ENCODE peak calls at places on chromosomes 7 and 10, in nine cellular contexts. One of them, this sample, is unnamed.
A peak's percentile ranks its signal among the peaks of the same experiment; 100 is the strongest.

GRCh38 chr7:78139335-78139734 is 340.8 kb downstream of the PHTF2 start:
- DNase-seq in right atrium auricular region: no peak
- DNase-seq in transverse colon: no peak
- DNase-seq in AG09309: peak; percentile 55
- DNase-seq in AG10803: peak; percentile 75
- DNase-seq in GM12865: no peak
- DNase-seq in GM06990: no peak
- DNase-seq in left ventricle myocardium inferior: no peak
- DNase-seq in fibroblast of pulmonary artery: no peak
- DNase-seq in this sample: peak; percentile 94

GRCh38 chr10:132996603-132997343 is 54.4 kb upstream of the CFAP46 start:
- DNase-seq in AG10803: no peak
- DNase-seq in right atrium auricular region: no peak
- DNase-seq in left ventricle myocardium inferior: no peak
- DNase-seq in GM06990: no peak
- DNase-seq in GM12865: no peak
- DNase-seq in AG09309: no peak
- DNase-seq in fibroblast of pulmonary artery: no peak
- DNase-seq in transverse colon: no peak
- DNase-seq in this sample: no peak

GRCh38 chr7:67489881-67490280 is 493.2 kb downstream of the TYW1 start:
- DNase-seq in AG09309: no peak
- DNase-seq in GM06990: no peak
- DNase-seq in right atrium auricular region: no peak
- DNase-seq in fibroblast of pulmonary artery: no peak
- DNase-seq in AG10803: no peak
- DNase-seq in left ventricle myocardium inferior: no peak
- DNase-seq in GM12865: no peak
- DNase-seq in transverse colon: no peak
- DNase-seq in this sample: no peak

GRCh38 chr7:50146692-50147091 is 53.6 kb upstream of the ZPBP start:
- DNase-seq in AG10803: no peak
- DNase-seq in fibroblast of pulmonary artery: no peak
- DNase-seq in right atrium auricular region: no peak
- DNase-seq in GM12865: peak; percentile 22
- DNase-seq in AG09309: no peak
- DNase-seq in transverse colon: no peak
- DNase-seq in left ventricle myocardium inferior: no peak
- DNase-seq in GM06990: no peak
- DNase-seq in this sample: no peak

GRCh38 chr10:129961274-129961839 is 2.7 kb downstream of the EBF3 start:
- DNase-seq in transverse colon: no peak
- DNase-seq in GM12865: no peak
- DNase-seq in AG09309: no peak
- DNase-seq in fibroblast of pulmonary artery: peak; percentile 50
- DNase-seq in GM06990: no peak
- DNase-seq in left ventricle myocardium inferior: no peak
- DNase-seq in right atrium auricular region: no peak
- DNase-seq in AG10803: no peak
- DNase-seq in this sample: peak; percentile 38

GRCh38 chr10:43226851-43227845 is 39.7 kb downstream of the RASGEF1A start:
- DNase-seq in transverse colon: peak; percentile 4
- DNase-seq in right atrium auricular region: no peak
- DNase-seq in GM06990: no peak
- DNase-seq in GM12865: no peak
- DNase-seq in fibroblast of pulmonary artery: no peak
- DNase-seq in AG09309: no peak
- DNase-seq in left ventricle myocardium inferior: peak; percentile 2
- DNase-seq in AG10803: no peak
- DNase-seq in this sample: no peak

GRCh38 chr7:41987-42386 is 150.4 kb upstream of the FAM20C start:
- DNase-seq in AG09309: no peak
- DNase-seq in GM12865: no peak
- DNase-seq in fibroblast of pulmonary artery: no peak
- DNase-seq in AG10803: peak; percentile 25
- DNase-seq in right atrium auricular region: peak; percentile 47
- DNase-seq in transverse colon: no peak
- DNase-seq in left ventricle myocardium inferior: no peak
- DNase-seq in GM06990: no peak
- DNase-seq in this sample: peak; percentile 24

GRCh38 chr7:116561697-116562483 is 37.1 kb downstream of the CAV1 start:
- DNase-seq in left ventricle myocardium inferior: no peak
- DNase-seq in fibroblast of pulmonary artery: no peak
- DNase-seq in GM06990: no peak
- DNase-seq in AG10803: no peak
- DNase-seq in transverse colon: no peak
- DNase-seq in right atrium auricular region: no peak
- DNase-seq in AG09309: no peak
- DNase-seq in GM12865: no peak
- DNase-seq in this sample: peak; percentile 83

GRCh38 chr7:142451346-142451745 is 193.5 kb upstream of the PRSS58 start:
- DNase-seq in AG10803: no peak
- DNase-seq in GM06990: no peak
- DNase-seq in left ventricle myocardium inferior: no peak
- DNase-seq in GM12865: no peak
- DNase-seq in AG09309: no peak
- DNase-seq in fibroblast of pulmonary artery: no peak
- DNase-seq in right atrium auricular region: no peak
- DNase-seq in transverse colon: no peak
- DNase-seq in this sample: no peak

GRCh38 chr7:40782836-40783235 is 648.0 kb downstream of the SUGCT start:
- DNase-seq in AG09309: peak; percentile 10
- DNase-seq in AG10803: peak; percentile 22
- DNase-seq in fibroblast of pulmonary artery: no peak
- DNase-seq in left ventricle myocardium inferior: no peak
- DNase-seq in GM06990: no peak
- DNase-seq in transverse colon: no peak
- DNase-seq in GM12865: no peak
- DNase-seq in right atrium auricular region: no peak
- DNase-seq in this sample: no peak

GRCh38 chr10:124693396-124693795 is 50.8 kb downstream of the FAM53B start:
- DNase-seq in GM06990: no peak
- DNase-seq in right atrium auricular region: no peak
- DNase-seq in fibroblast of pulmonary artery: no peak
- DNase-seq in left ventricle myocardium inferior: no peak
- DNase-seq in AG10803: no peak
- DNase-seq in transverse colon: no peak
- DNase-seq in GM12865: no peak
- DNase-seq in AG09309: no peak
- DNase-seq in this sample: no peak

GRCh38 chr10:344582-345200 is 209.4 kb downstream of the ZMYND11 start:
- DNase-seq in fibroblast of pulmonary artery: no peak
- DNase-seq in right atrium auricular region: no peak
- DNase-seq in AG10803: no peak
- DNase-seq in AG09309: no peak
- DNase-seq in left ventricle myocardium inferior: no peak
- DNase-seq in GM06990: no peak
- DNase-seq in transverse colon: no peak
- DNase-seq in GM12865: no peak
- DNase-seq in this sample: no peak

GRCh38 chr7:22481726-22482125 is 18.3 kb downstream of the STEAP1B start:
- DNase-seq in left ventricle myocardium inferior: no peak
- DNase-seq in right atrium auricular region: no peak
- DNase-seq in transverse colon: no peak
- DNase-seq in GM12865: peak; percentile 56
- DNase-seq in AG10803: peak; percentile 84
- DNase-seq in AG09309: no peak
- DNase-seq in GM06990: no peak
- DNase-seq in fibroblast of pulmonary artery: no peak
- DNase-seq in this sample: peak; percentile 34

GRCh38 chr7:37031571-37032257 is 307.4 kb upstream of the AOAH start:
- DNase-seq in right atrium auricular region: peak; percentile 95
- DNase-seq in fibroblast of pulmonary artery: peak; percentile 99
- DNase-seq in transverse colon: peak; percentile 54
- DNase-seq in AG10803: peak; percentile 99
- DNase-seq in left ventricle myocardium inferior: peak; percentile 36
- DNase-seq in GM06990: no peak
- DNase-seq in AG09309: peak; percentile 97
- DNase-seq in GM12865: no peak
- DNase-seq in this sample: peak; percentile 99

GRCh38 chr7:45573636-45574470 is at the start of gene ADCY1:
- DNase-seq in transverse colon: no peak
- DNase-seq in GM06990: peak; percentile 28
- DNase-seq in fibroblast of pulmonary artery: no peak
- DNase-seq in right atrium auricular region: no peak
- DNase-seq in AG09309: no peak
- DNase-seq in left ventricle myocardium inferior: peak; percentile 38
- DNase-seq in GM12865: peak; percentile 57
- DNase-seq in AG10803: no peak
- DNase-seq in this sample: no peak

GRCh38 chr10:110214380-110214826 is 7.0 kb downstream of the MXI1 start:
- DNase-seq in left ventricle myocardium inferior: no peak
- DNase-seq in GM06990: peak; percentile 22
- DNase-seq in AG10803: no peak
- DNase-seq in transverse colon: no peak
- DNase-seq in GM12865: peak; percentile 75
- DNase-seq in AG09309: no peak
- DNase-seq in right atrium auricular region: no peak
- DNase-seq in fibroblast of pulmonary artery: no peak
- DNase-seq in this sample: no peak

GRCh38 chr7:38322461-38322860 is 49.0 kb upstream of the TARP start:
- DNase-seq in AG10803: no peak
- DNase-seq in right atrium auricular region: no peak
- DNase-seq in AG09309: no peak
- DNase-seq in GM06990: no peak
- DNase-seq in fibroblast of pulmonary artery: no peak
- DNase-seq in GM12865: no peak
- DNase-seq in left ventricle myocardium inferior: no peak
- DNase-seq in transverse colon: no peak
- DNase-seq in this sample: no peak

GRCh38 chr7:1460757-1461639 is 1.7 kb upstream of the MICALL2 start:
- DNase-seq in left ventricle myocardium inferior: peak; percentile 54
- DNase-seq in transverse colon: peak; percentile 81
- DNase-seq in fibroblast of pulmonary artery: peak; percentile 55
- DNase-seq in GM06990: no peak
- DNase-seq in AG09309: no peak
- DNase-seq in GM12865: peak; percentile 18
- DNase-seq in AG10803: peak; percentile 73
- DNase-seq in right atrium auricular region: peak; percentile 72
- DNase-seq in this sample: peak; percentile 72

DNA sequence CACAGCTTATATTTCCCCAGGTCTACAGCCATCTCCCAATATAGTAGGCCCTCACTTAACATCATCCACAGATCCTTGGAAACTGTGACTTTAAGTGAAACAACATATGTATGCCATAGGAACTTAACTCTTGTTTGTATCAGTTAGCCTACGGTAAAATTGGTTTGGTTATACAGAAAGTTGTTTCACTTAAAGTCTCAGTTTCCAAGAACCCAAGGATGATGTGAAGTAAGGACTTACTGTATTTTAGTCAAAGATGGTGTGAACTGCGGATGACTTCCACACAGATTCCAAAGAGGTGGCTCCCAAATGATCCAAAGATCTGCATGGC is 56.4 kb upstream of the MRLN start:
- DNase-seq in AG09309: no peak
- DNase-seq in GM06990: no peak
- DNase-seq in transverse colon: no peak
- DNase-seq in GM12865: no peak
- DNase-seq in AG10803: no peak
- DNase-seq in fibroblast of pulmonary artery: no peak
- DNase-seq in left ventricle myocardium inferior: no peak
- DNase-seq in right atrium auricular region: no peak
- DNase-seq in this sample: no peak
- TF ChIP-seq CTCF in AG09309: no peak
- TF ChIP-seq CTCF in GM06990: no peak
- TF ChIP-seq CTCF in transverse colon: no peak
- TF ChIP-seq CTCF in GM12865: no peak
- TF ChIP-seq CTCF in AG10803: no peak
- TF ChIP-seq CTCF in fibroblast of pulmonary artery: no peak
- TF ChIP-seq CTCF in left ventricle myocardium inferior: no peak
- TF ChIP-seq CTCF in right atrium auricular region: no peak
- TF ChIP-seq CTCF in this sample: no peak

DNA sequence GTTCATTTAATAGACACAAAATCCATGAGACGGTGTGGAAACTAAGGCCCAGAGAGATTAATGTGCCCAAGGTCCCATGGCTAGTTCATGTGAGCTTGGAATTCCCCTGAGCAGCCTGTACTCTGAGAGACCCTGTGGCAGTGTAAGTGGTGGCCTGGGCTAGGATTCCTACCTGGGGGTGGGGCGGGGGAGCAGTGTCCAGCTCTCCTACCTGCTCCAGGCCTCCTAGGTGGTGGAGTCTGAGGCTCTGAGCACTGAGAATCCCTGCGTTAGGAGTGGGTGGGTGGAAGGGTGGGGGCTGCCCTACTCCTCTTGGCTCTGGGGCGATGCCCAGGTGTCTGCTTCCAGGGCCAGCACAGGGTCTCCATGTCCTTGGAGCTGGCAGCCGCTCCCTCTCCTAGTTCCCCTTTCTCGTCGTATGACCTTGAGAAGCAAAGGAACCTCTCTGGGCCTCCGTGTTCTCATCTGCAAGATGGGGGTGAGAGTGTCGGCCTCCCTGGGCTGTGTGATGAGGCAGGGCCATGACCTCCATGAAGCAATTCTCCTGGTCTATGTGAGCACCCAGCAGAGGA is 2.5 kb downstream of the SNCG start:
- DNase-seq in right atrium auricular region: no peak
- DNase-seq in GM06990: no peak
- DNase-seq in transverse colon: peak; percentile 2
- DNase-seq in AG09309: no peak
- DNase-seq in fibroblast of pulmonary artery: no peak
- DNase-seq in GM12865: no peak
- DNase-seq in left ventricle myocardium inferior: no peak
- DNase-seq in AG10803: no peak
- DNase-seq in this sample: no peak
- H3K4me3 ChIP-seq in right atrium auricular region: no peak overlapping the region
- H3K4me3 ChIP-seq in GM06990: no peak overlapping the region
- H3K4me3 ChIP-seq in transverse colon: no peak overlapping the region
- H3K4me3 ChIP-seq in AG09309: no peak overlapping the region
- H3K4me3 ChIP-seq in fibroblast of pulmonary artery: no peak overlapping the region
- H3K4me3 ChIP-seq in GM12865: no peak overlapping the region
- H3K4me3 ChIP-seq in left ventricle myocardium inferior: peak overlapping the region; percentile 68
- H3K4me3 ChIP-seq in AG10803: no peak overlapping the region
- H3K4me3 ChIP-seq in this sample: no peak overlapping the region

GRCh38 chr7:107725138-107725740 is 18.7 kb upstream of the CBLL1 start:
- DNase-seq in fibroblast of pulmonary artery: peak; percentile 81
- DNase-seq in AG09309: peak; percentile 24
- DNase-seq in AG10803: peak; percentile 65
- DNase-seq in GM12865: peak; percentile 71
- DNase-seq in right atrium auricular region: no peak
- DNase-seq in left ventricle myocardium inferior: no peak
- DNase-seq in transverse colon: peak; percentile 39
- DNase-seq in GM06990: no peak
- DNase-seq in this sample: peak; percentile 80
- TF ChIP-seq CTCF in fibroblast of pulmonary artery: peak; percentile 66
- TF ChIP-seq CTCF in AG09309: peak; percentile 42
- TF ChIP-seq CTCF in AG10803: peak; percentile 70
- TF ChIP-seq CTCF in GM12865: peak; percentile 48
- TF ChIP-seq CTCF in right atrium auricular region: peak; percentile 82
- TF ChIP-seq CTCF in left ventricle myocardium inferior: peak; percentile 78
- TF ChIP-seq CTCF in transverse colon: peak; percentile 69
- TF ChIP-seq CTCF in GM06990: peak; percentile 48
- TF ChIP-seq CTCF in this sample: peak; percentile 63

GRCh38 chr10:62866451-62866850 is 50.3 kb upstream of the EGR2 start:
- DNase-seq in left ventricle myocardium inferior: no peak
- DNase-seq in fibroblast of pulmonary artery: peak; percentile 7
- DNase-seq in AG09309: no peak
- DNase-seq in GM12865: no peak
- DNase-seq in right atrium auricular region: no peak
- DNase-seq in AG10803: peak; percentile 62
- DNase-seq in GM06990: no peak
- DNase-seq in transverse colon: no peak
- DNase-seq in this sample: peak; percentile 50
- H3K4me3 ChIP-seq in left ventricle myocardium inferior: no peak overlapping the region
- H3K4me3 ChIP-seq in fibroblast of pulmonary artery: no peak overlapping the region
- H3K4me3 ChIP-seq in AG09309: no peak overlapping the region
- H3K4me3 ChIP-seq in GM12865: no peak overlapping the region
- H3K4me3 ChIP-seq in right atrium auricular region: no peak overlapping the region
- H3K4me3 ChIP-seq in AG10803: no peak overlapping the region
- H3K4me3 ChIP-seq in GM06990: no peak overlapping the region
- H3K4me3 ChIP-seq in transverse colon: no peak overlapping the region
- H3K4me3 ChIP-seq in this sample: no peak overlapping the region

This sample was measured in fibroblast of mammary gland.